ENCODE peak calls at places on chromosomes 13 and 19, in five cellular contexts. M is HepG2, P is dorsolateral prefrontal cortex, T is foreskin keratinocyte, C is endodermal cell. V is an unnamed sample.

GRCh38 chr19:48190288-48191284 is 20.1 kb downstream of the ZSWIM9 start:
- DNase-seq in C (peak; percentile 97), P (peak; percentile 88), T (peak; percentile 91), M (peak; percentile 29), V (peak; percentile 52)

GRCh38 chr13:95745289-95745688 is 68.3 kb downstream of the DNAJC3 start:
- DNase-seq in P (no peak), C (peak; percentile 70), T (no peak), M (no peak), V (no peak)

GRCh38 chr19:35671818-35672217 is 5.5 kb downstream of the UPK1A start:
- DNase-seq in C (no peak), M (peak; percentile 54), T (no peak), P (no peak), V (no peak)

GRCh38 chr19:19202707-19203011 is 555 bp downstream of the NR2C2AP start:
- DNase-seq in C (no peak), M (no peak), P (no peak), T (peak; percentile 30), V (no peak)

GRCh38 chr13:113113846-113114271 is 8.3 kb downstream of the F7 start:
- DNase-seq in M (no peak), C (peak; percentile 18), T (no peak), P (peak; percentile 2), V (peak; percentile 8)

GRCh38 chr13:73754727-73755292 is 379.4 kb downstream of the KLF12 start:
- DNase-seq in C (no peak), M (peak; percentile 59), P (peak; percentile 9), T (peak; percentile 63), V (peak; percentile 13)

GRCh38 chr13:99495478-99496321 is 5.6 kb upstream of the TM9SF2 start:
- DNase-seq in T (no peak), P (no peak), M (peak; percentile 6), C (no peak), V (no peak)

GRCh38 chr13:33740134-33740538 is 77.8 kb upstream of the RFC3 start:
- DNase-seq in M (no peak), C (no peak), P (no peak), T (no peak), V (no peak)

GRCh38 chr13:89897681-89898080 is 1449.8 kb upstream of the MIR17HG start:
- DNase-seq in M (no peak), T (no peak), C (no peak), P (no peak), V (no peak)

GRCh38 chr19:1168877-1169791 is 4.9 kb downstream of the SBNO2 start:
- DNase-seq in M (peak; percentile 50), C (no peak), T (peak; percentile 84), P (no peak), V (no peak)

DNA sequence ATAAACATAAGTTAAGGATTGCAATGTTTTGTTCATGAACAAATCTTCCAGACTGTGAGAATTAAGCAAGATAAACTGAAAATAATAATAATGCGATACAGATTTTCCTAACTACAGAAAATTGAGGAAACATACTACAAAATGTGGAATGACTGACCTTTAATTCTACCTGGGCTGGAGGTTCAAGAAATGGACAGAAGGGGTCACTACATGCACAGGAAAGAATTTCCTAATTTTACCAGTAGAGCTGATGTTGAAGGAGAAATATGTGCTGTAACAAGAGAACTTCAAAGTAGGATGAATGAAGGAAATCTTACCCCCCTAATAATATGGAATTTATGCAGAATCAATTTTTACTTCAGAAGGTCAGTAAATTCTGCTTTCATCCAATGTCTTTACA is 62.3 kb downstream of the ZNF627 start:
- DNase-seq in C (no peak), T (no peak), M (peak; percentile 15), P (no peak), V (no peak)
- TF ChIP-seq CTCF in C (peak; percentile 69), T (peak; percentile 55), M (peak; percentile 57), P (no peak), V (peak; percentile 33)

GRCh38 chr19:7636691-7637373 is at the start of gene STXBP2:
- DNase-seq in M (peak; percentile 61), C (peak; percentile 96), T (peak; percentile 60), P (no peak), V (peak; percentile 85)
- TF ChIP-seq CTCF in M (no peak), C (peak; percentile 42), T (peak; percentile 12), P (no peak), V (peak; percentile 38)

GRCh38 chr13:30551194-30551593 is 66.5 kb upstream of the USPL1 start:
- DNase-seq in P (no peak), T (peak; percentile 33), C (no peak), M (peak; percentile 29), V (no peak)
- TF ChIP-seq CTCF in P (peak; percentile 25), T (peak; percentile 68), C (peak; percentile 78), M (peak; percentile 51), V (peak; percentile 22)

GRCh38 chr13:87259479-87260083 is 411.6 kb upstream of the SLITRK5 start:
- DNase-seq in T (no peak), P (no peak), C (peak; percentile 79), M (peak; percentile 8), V (no peak)
- TF ChIP-seq CTCF in T (no peak), P (peak; percentile 22), C (peak; percentile 73), M (peak; percentile 44), V (peak; percentile 56)

DNA sequence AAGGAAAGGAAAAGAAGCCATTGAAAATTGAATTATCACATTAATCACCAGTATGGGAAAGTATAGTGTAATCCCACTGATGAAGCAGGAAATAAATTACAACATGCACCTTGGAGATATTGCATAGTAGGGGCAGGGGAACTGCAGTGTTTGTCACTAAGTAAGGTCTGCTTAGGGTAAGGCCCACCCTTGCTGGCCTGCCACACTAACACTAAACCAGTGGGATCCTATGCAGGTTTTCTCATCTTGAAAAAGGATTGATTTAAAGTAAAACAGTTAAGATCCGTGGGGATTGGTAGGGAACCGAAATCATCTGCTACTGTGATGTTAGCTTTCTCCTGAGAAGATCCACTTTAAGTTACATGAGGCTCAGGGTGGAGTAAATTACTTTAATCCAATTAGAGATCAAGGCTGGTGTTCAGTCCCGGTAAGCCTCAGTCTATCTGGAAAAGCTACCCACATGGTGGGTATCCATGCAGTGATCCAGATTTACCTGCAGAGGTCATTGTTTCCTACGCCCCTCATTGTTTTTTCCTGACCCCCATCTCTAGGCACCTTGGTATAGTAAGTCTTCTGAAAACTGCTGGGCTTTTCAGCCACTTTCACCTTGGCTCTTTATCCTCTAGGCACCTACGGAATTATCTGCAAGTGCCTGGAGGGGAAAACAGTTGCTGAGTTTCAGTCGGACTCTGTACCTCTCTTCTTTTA is 1014.9 kb upstream of the ATXN8OS start:
- DNase-seq in C (peak; percentile 49), P (no peak), M (no peak), T (no peak), V (no peak)
- TF ChIP-seq CTCF in C (peak; percentile 75), P (no peak), M (no peak), T (no peak), V (no peak)

V was measured in progenitor cell of endocrine pancreas.